ENCODE peak calls at places on chromosomes 12 and 14, in nine cellular contexts. S is lower lobe of right lung, R is OCI-LY7, I is heart left ventricle, P is DMS153, G is ACHN, K is Right ventricle myocardium inferior, T is A549, Y is SW 1271. D is an unnamed sample.

GRCh38 chr12:43761535-43761934 is 2.8 kb downstream of the IRAK4 start:
- DNase-seq in S (no peak), R (no peak), I (no peak), P (no peak), G (no peak), K (no peak), T (no peak), Y (no peak), D (no peak)

GRCh38 chr14:91048676-91049075 is 11.8 kb downstream of the RPS6KA5 start:
- DNase-seq in S (no peak), R (no peak), I (no peak), P (no peak), G (no peak), K (no peak), T (no peak), Y (no peak), D (no peak)

GRCh38 chr12:94674835-94675234 is 24.5 kb upstream of the TMCC3 start:
- DNase-seq in S (peak; percentile 58), R (no peak), I (peak; percentile 49), P (no peak), G (no peak), K (no peak), T (no peak), Y (no peak), D (no peak)

GRCh38 chr12:107670999-107671643 is 14.5 kb upstream of the PWP1 start:
- DNase-seq in S (no peak), R (peak; percentile 34), I (no peak), P (no peak), G (peak; percentile 41), K (no peak), T (no peak), Y (peak; percentile 4), D (peak; percentile 65)

GRCh38 chr12:105769486-105769885 is 369.3 kb downstream of the NUAK1 start:
- DNase-seq in S (no peak), R (no peak), I (no peak), P (no peak), G (no peak), K (no peak), T (no peak), Y (no peak), D (no peak)

GRCh38 chr14:91872011-91872476 is 4.7 kb upstream of the TC2N start:
- DNase-seq in S (peak; percentile 73), R (peak; percentile 13), I (no peak), P (peak; percentile 36), G (no peak), K (no peak), T (no peak), Y (no peak), D (peak; percentile 65)

GRCh38 chr14:65038966-65039365 is 52.3 kb downstream of the FNTB start:
- DNase-seq in S (no peak), R (no peak), I (no peak), P (no peak), G (no peak), K (no peak), T (no peak), Y (no peak), D (no peak)

GRCh38 chr12:110546339-110546738 is 36.8 kb downstream of the PPTC7 start:
- DNase-seq in S (no peak), R (no peak), I (no peak), P (no peak), G (peak; percentile 82), K (no peak), T (no peak), Y (no peak), D (no peak)

GRCh38 chr12:96786808-96787207 is 120.2 kb upstream of the NEDD1 start:
- DNase-seq in S (no peak), R (no peak), I (no peak), P (no peak), G (no peak), K (no peak), T (no peak), Y (no peak), D (no peak)

GRCh38 chr14:99777956-99778355 is 15.3 kb upstream of the EML1 start:
- DNase-seq in S (no peak), R (no peak), I (no peak), P (no peak), G (no peak), K (no peak), T (no peak), Y (no peak), D (no peak)

GRCh38 chr12:12954361-12954760 is 2.4 kb upstream of the GPRC5D start:
- DNase-seq in S (no peak), R (no peak), I (no peak), P (no peak), G (no peak), K (no peak), T (no peak), Y (no peak), D (no peak)

GRCh38 chr14:27315477-27315876 is 717.6 kb upstream of the NOVA1 start:
- DNase-seq in S (no peak), R (no peak), I (no peak), P (no peak), G (no peak), K (no peak), T (no peak), Y (no peak), D (no peak)

GRCh38 chr12:9787340-9787737 is 26.6 kb upstream of the CD69 start:
- DNase-seq in S (no peak), R (no peak), I (no peak), P (no peak), G (peak; percentile 8), K (no peak), T (no peak), Y (no peak), D (no peak)

GRCh38 chr12:112839386-112839972 is 47.9 kb downstream of the RPH3A start:
- DNase-seq in S (no peak), R (no peak), I (no peak), P (no peak), G (peak; percentile 100), K (no peak), T (peak; percentile 72), Y (peak; percentile 92), D (no peak)

GRCh38 chr14:61547186-61548121 is 147.9 kb upstream of the HIF1A start:
- DNase-seq in S (no peak), R (no peak), I (no peak), P (no peak), G (no peak), K (no peak), T (peak; percentile 62), Y (no peak), D (no peak)

GRCh38 chr12:1992732-1993131 is 11.5 kb downstream of the DCP1B start:
- DNase-seq in S (no peak), R (no peak), I (no peak), P (no peak), G (no peak), K (no peak), T (no peak), Y (no peak), D (no peak)

GRCh38 chr14:104393898-104394605 is 185.5 kb upstream of the C14orf180 start:
- DNase-seq in S (peak; percentile 67), R (peak; percentile 62), I (peak; percentile 84), P (no peak), G (no peak), K (peak; percentile 73), T (no peak), Y (no peak), D (peak; percentile 67)

D was measured in GM12865.